ENCODE peak calls at places on chromosomes 3 and 15, in ten cellular contexts. S, N, R, P, B, Z, G, U, A and T are unnamed samples.

GRCh38 chr3:2706836-2707210 is 403.4 kb downstream of the IL5RA start:
- DNase-seq in P (no peak), Z (no peak), A (no peak), G (no peak), S (no peak), B (no peak), N (no peak), R (no peak), U (no peak), T (no peak)

GRCh38 chr15:75455982-75456531 is 4.6 kb upstream of the SIN3A start:
- DNase-seq in A (no peak), R (peak), S (peak), B (peak), N (peak), Z (no peak), P (no peak), U (peak), G (peak), T (peak)

GRCh38 chr15:72382146-72382545 is 6.3 kb upstream of the HEXA start:
- DNase-seq in N (no peak), P (no peak), R (no peak), G (peak), S (no peak), A (no peak), Z (no peak), U (peak), B (no peak), T (no peak)

GRCh38 chr15:88894819-88895767 is at the start of gene HAPLN3:
- DNase-seq in U (peak), S (peak), R (no peak), A (no peak), G (peak), N (peak), B (peak), P (no peak), Z (no peak), T (peak)

GRCh38 chr3:149402481-149402880 is 25.0 kb upstream of the TM4SF1 start:
- DNase-seq in B (no peak), Z (no peak), G (no peak), R (no peak), P (no peak), U (no peak), S (no peak), N (no peak), A (no peak), T (no peak)

GRCh38 chr3:11624161-11624560 is 19.6 kb downstream of the VGLL4 start:
- DNase-seq in B (peak), N (peak), P (no peak), A (no peak), G (peak), S (no peak), R (no peak), U (no peak), Z (no peak), T (no peak)

GRCh38 chr3:187281191-187281714 is 10.3 kb downstream of the MASP1 start:
- DNase-seq in U (no peak), A (no peak), S (no peak), B (no peak), Z (no peak), N (peak), R (no peak), P (peak), G (no peak), T (no peak)

GRCh38 chr3:154040283-154040682 is 80.9 kb upstream of the ARHGEF26 start:
- DNase-seq in R (no peak), A (no peak), N (peak), B (no peak), P (no peak), S (no peak), Z (no peak), G (peak), U (peak), T (no peak)

GRCh38 chr15:77457619-77458265 is 37.1 kb downstream of the HMG20A start:
- DNase-seq in U (no peak), S (no peak), R (no peak), N (peak), P (no peak), B (no peak), G (peak), A (no peak), Z (no peak), T (no peak)

GRCh38 chr3:21226086-21226485 is 524.9 kb downstream of the ZNF385D start:
- DNase-seq in S (no peak), B (no peak), U (no peak), R (no peak), N (no peak), A (no peak), Z (peak), P (no peak), G (no peak), T (no peak)

GRCh38 chr3:9914559-9915251 is 2.2 kb upstream of the IL17RC start:
- DNase-seq in B (no peak), P (no peak), Z (no peak), R (peak), A (no peak), N (no peak), S (no peak), U (no peak), G (no peak), T (no peak)

GRCh38 chr3:71432044-71432970 is 151.2 kb downstream of the FOXP1 start:
- DNase-seq in R (no peak), S (no peak), B (no peak), A (no peak), Z (no peak), U (no peak), N (no peak), P (no peak), G (peak), T (no peak)

GRCh38 chr3:27253391-27253790 is 115.8 kb downstream of the NEK10 start:
- DNase-seq in A (no peak), G (no peak), R (no peak), S (no peak), P (no peak), U (no peak), B (no peak), Z (no peak), N (no peak), T (no peak)

GRCh38 chr3:45573591-45573990 is 21.0 kb upstream of the LIMD1 start:
- DNase-seq in B (no peak), A (no peak), N (no peak), Z (no peak), P (no peak), S (no peak), R (no peak), G (no peak), U (no peak), T (no peak)

GRCh38 chr15:33068007-33068441 is 126.5 kb downstream of the FMN1 start:
- DNase-seq in N (no peak), G (peak), U (peak), B (peak), R (no peak), A (no peak), Z (no peak), S (no peak), P (peak), T (no peak)

GRCh38 chr15:57861805-57862586 is 155.5 kb downstream of the POLR2M start:
- DNase-seq in B (no peak), P (peak), A (peak), Z (no peak), S (peak), R (no peak), U (no peak), G (no peak), N (peak), T (no peak)

GRCh38 chr15:72339777-72340177 is 19.8 kb upstream of the CELF6 start:
- DNase-seq in Z (peak), P (peak), S (peak), U (peak), N (peak), A (no peak), R (peak), B (no peak), G (no peak), T (no peak)

GRCh38 chr3:183455064-183455463 is 26.6 kb upstream of the MCF2L2 start:
- DNase-seq in N (peak), P (no peak), B (no peak), R (no peak), G (no peak), S (no peak), A (no peak), Z (no peak), U (peak), T (no peak)

GRCh38 chr15:51243774-51244173 is 94.6 kb downstream of the CYP19A1 start:
- DNase-seq in Z (no peak), G (peak), R (no peak), N (peak), U (no peak), A (no peak), P (no peak), S (no peak), B (no peak), T (no peak)

GRCh38 chr3:101193957-101194356 is 126.4 kb downstream of the IMPG2 start:
- DNase-seq in R (no peak), N (peak), P (no peak), G (no peak), S (peak), A (peak), B (no peak), U (peak), Z (no peak), T (no peak)

GRCh38 chr3:181716916-181717315 is 5.2 kb downstream of the SOX2 start:
- DNase-seq in P (no peak), A (no peak), U (no peak), S (no peak), Z (no peak), N (no peak), R (no peak), G (no peak), B (no peak), T (no peak)

GRCh38 chr3:136195258-136196063 is 674 bp downstream of the MSL2 start:
- DNase-seq in B (peak), G (peak), P (no peak), S (peak), N (peak), Z (peak), A (no peak), U (peak), R (peak), T (peak)

GRCh38 chr15:45254405-45255293 is 2.6 kb downstream of the SLC28A2 start:
- DNase-seq in P (peak), Z (no peak), U (peak), R (no peak), B (no peak), G (no peak), A (no peak), N (peak), S (no peak), T (no peak)

GRCh38 chr3:194333212-194333980 is 17.7 kb downstream of the CPN2 start:
- DNase-seq in P (no peak), B (no peak), U (peak), A (peak), S (peak), G (peak), R (no peak), Z (peak), N (peak), T (peak)

GRCh38 chr15:57914350-57915055 is 151.0 kb downstream of the ALDH1A2 start:
- DNase-seq in A (no peak), B (peak), Z (no peak), G (no peak), P (no peak), R (peak), N (no peak), U (no peak), S (no peak), T (no peak)

GRCh38 chr3:76400141-76400540 is 614.8 kb upstream of the ZNF717 start:
- DNase-seq in B (no peak), A (no peak), R (no peak), P (no peak), N (peak), S (no peak), Z (no peak), U (no peak), G (no peak), T (no peak)

GRCh38 chr15:52329980-52330379 is 34.4 kb upstream of the MYO5C start:
- DNase-seq in P (no peak), R (no peak), B (no peak), A (no peak), Z (no peak), S (no peak), U (no peak), G (peak), N (no peak), T (no peak)

GRCh38 chr15:73391128-73391864 is 22.5 kb upstream of the HCN4 start:
- DNase-seq in S (no peak), N (no peak), A (no peak), Z (no peak), P (no peak), R (no peak), B (no peak), U (no peak), G (no peak), T (no peak)

GRCh38 chr3:110743984-110744383 is 327.6 kb upstream of the NECTIN3 start:
- DNase-seq in A (no peak), S (no peak), G (no peak), U (no peak), R (no peak), B (no peak), N (no peak), Z (no peak), P (no peak), T (no peak)

GRCh38 chr3:106326941-106327765 is 458.3 kb upstream of the CBLB start:
- DNase-seq in Z (no peak), P (no peak), R (no peak), N (no peak), G (no peak), B (no peak), S (no peak), U (no peak), A (no peak), T (no peak)

GRCh38 chr15:78208341-78208844 is 26.0 kb downstream of the ACSBG1 start:
- DNase-seq in N (no peak), R (no peak), P (no peak), B (no peak), S (no peak), U (no peak), G (no peak), Z (no peak), A (no peak), T (no peak)

GRCh38 chr15:65211157-65211982 is at the start of gene CILP:
- DNase-seq in G (no peak), U (no peak), Z (no peak), B (no peak), N (peak), P (no peak), S (no peak), A (no peak), R (peak), T (no peak)

GRCh38 chr15:52417501-52417900 is 111.2 kb downstream of the MYO5A start:
- DNase-seq in R (no peak), U (no peak), G (no peak), P (no peak), A (no peak), N (peak), Z (no peak), B (no peak), S (no peak), T (no peak)

GRCh38 chr3:182327196-182327681 is 466.1 kb upstream of the ATP11B start:
- DNase-seq in U (no peak), N (peak), R (no peak), G (no peak), Z (no peak), B (no peak), S (peak), A (no peak), P (no peak), T (no peak)

GRCh38 chr15:95025924-95026728 is 794.8 kb downstream of the MCTP2 start:
- DNase-seq in R (peak), U (peak), Z (no peak), N (peak), S (peak), G (peak), P (no peak), A (peak), B (peak), T (peak)

GRCh38 chr3:12556723-12557471 is at the start of gene MKRN2:
- DNase-seq in G (peak), B (peak), R (peak), A (peak), S (peak), U (peak), N (peak), Z (peak), P (peak), T (peak)

GRCh38 chr3:61414456-61414855 is 146.9 kb upstream of the PTPRG start:
- DNase-seq in S (no peak), Z (no peak), R (no peak), N (no peak), A (no peak), P (no peak), U (no peak), B (no peak), G (peak), T (no peak)

GRCh38 chr15:22241451-22241850 is 161.1 kb downstream of the OR4M2 start:
- DNase-seq in U (no peak), R (no peak), Z (no peak), P (no peak), S (no peak), G (no peak), A (no peak), N (no peak), B (no peak), T (no peak)